ENCODE peak calls at places on chromosome 1, in five cellular contexts. Y is prostate gland, E is ascending aorta, H is neural progenitor cell, C is fibroblast of mammary gland. O is an unnamed sample.

GRCh38 chr1:153944822-153945117 is 1.7 kb downstream of the DENND4B start:
- DNase-seq in C (no peak), H (no peak), E (no peak), Y (no peak), O (no peak)

GRCh38 chr1:119544165-119544762 is 37.3 kb downstream of the HSD3B1 start:
- DNase-seq in H (peak; percentile 28), E (no peak), C (peak; percentile 6), Y (no peak), O (no peak)

GRCh38 chr1:199243423-199244061 is 604.7 kb downstream of the PTPRC start:
- DNase-seq in E (no peak), Y (no peak), C (peak; percentile 44), H (peak; percentile 63), O (peak; percentile 45)

GRCh38 chr1:192608671-192609070 is 27.3 kb upstream of the RGS13 start:
- DNase-seq in E (no peak), Y (no peak), C (no peak), H (no peak), O (no peak)

GRCh38 chr1:230758705-230759354 is 11.6 kb downstream of the CAPN9 start:
- DNase-seq in C (peak; percentile 59), Y (no peak), E (no peak), H (no peak), O (peak; percentile 79)

GRCh38 chr1:30901798-30902652 is 6.5 kb downstream of the SDC3 start:
- DNase-seq in Y (no peak), C (no peak), H (no peak), E (no peak), O (no peak)

GRCh38 chr1:189880135-189880534 is 597.5 kb downstream of the BRINP3 start:
- DNase-seq in Y (no peak), E (no peak), C (no peak), H (no peak), O (no peak)

GRCh38 chr1:232301246-232301645 is 328.7 kb downstream of the SIPA1L2 start:
- DNase-seq in E (no peak), Y (no peak), H (no peak), C (no peak), O (no peak)

GRCh38 chr1:15704526-15705183 is 20.5 kb downstream of the PLEKHM2 start:
- DNase-seq in E (no peak), H (no peak), C (peak; percentile 59), Y (no peak), O (no peak)

GRCh38 chr1:106755682-106756406 is 300.6 kb upstream of the PRMT6 start:
- DNase-seq in Y (no peak), H (no peak), E (no peak), C (peak; percentile 59), O (peak; percentile 38)

GRCh38 chr1:10280442-10281350 is 70.3 kb downstream of the KIF1B start:
- DNase-seq in E (no peak), H (no peak), C (peak; percentile 80), Y (no peak), O (peak; percentile 70)

GRCh38 chr1:245932302-245932972 is 574.6 kb downstream of the SMYD3 start:
- DNase-seq in H (no peak), C (no peak), Y (no peak), E (no peak), O (no peak)

GRCh38 chr1:43619314-43619790 is 30.6 kb upstream of the KDM4A start:
- DNase-seq in C (no peak), E (no peak), Y (no peak), H (no peak), O (no peak)

GRCh38 chr1:203172184-203173115 is 3.2 kb downstream of the MYBPH start:
- DNase-seq in H (peak; percentile 76), E (no peak), C (peak; percentile 50), Y (peak; percentile 25), O (no peak)

GRCh38 chr1:206419783-206420182 is 50.5 kb upstream of the IKBKE start:
- DNase-seq in H (no peak), C (no peak), Y (no peak), E (no peak), O (peak; percentile 28)

GRCh38 chr1:152386940-152387339 is 27.1 kb downstream of the CRNN start:
- DNase-seq in E (no peak), Y (no peak), C (peak; percentile 15), H (no peak), O (no peak)

GRCh38 chr1:151993734-151994496 is at the start of gene S100A10:
- DNase-seq in H (peak; percentile 75), E (no peak), C (peak; percentile 72), Y (peak; percentile 70), O (peak; percentile 82)

GRCh38 chr1:154663656-154664055 is 55.7 kb upstream of the ADAR start:
- DNase-seq in H (no peak), C (no peak), Y (no peak), E (no peak), O (peak; percentile 16)

DNA sequence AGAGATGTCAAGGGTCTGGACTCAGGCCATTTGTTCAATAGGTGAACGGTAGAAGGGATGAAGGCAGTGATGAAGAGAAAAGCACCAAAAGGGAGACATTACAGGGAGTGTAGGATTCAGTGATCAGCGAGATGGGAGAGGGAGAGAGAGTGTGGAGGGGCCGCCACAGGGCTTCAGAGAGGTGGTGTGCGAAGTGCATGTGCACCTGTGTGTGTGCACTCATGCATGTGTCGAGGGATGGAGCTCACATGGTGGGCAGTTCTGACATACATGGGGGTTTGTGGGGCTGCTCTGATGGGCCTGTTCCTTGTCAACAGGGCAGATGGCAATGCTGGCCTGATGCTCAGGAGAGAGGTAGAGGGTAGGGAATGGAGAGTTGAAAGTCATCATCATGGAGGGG is 11.4 kb upstream of the KCNA2 start:
- DNase-seq in Y (no peak), E (no peak), C (no peak), H (no peak), O (no peak)
- H3K4me3 ChIP-seq in Y (no peak overlapping the region), E (no peak overlapping the region), C (no peak overlapping the region), H (no peak overlapping the region), O (no peak overlapping the region)

GRCh38 chr1:80769351-80769750 is 1031.4 kb upstream of the ADGRL2 start:
- DNase-seq in Y (no peak), E (no peak), C (no peak), H (no peak), O (no peak)
- TF ChIP-seq CTCF in Y (no peak), E (no peak), C (no peak), H (no peak), O (no peak)

GRCh38 chr1:169027607-169028320 is 78.7 kb upstream of the ATP1B1 start:
- DNase-seq in Y (no peak), C (no peak), E (no peak), H (no peak), O (no peak)

GRCh38 chr1:169031566-169032224 is 74.8 kb upstream of the ATP1B1 start:
- DNase-seq in Y (peak; percentile 72), E (no peak), H (no peak), C (peak; percentile 3), O (no peak)
- H3K4me3 ChIP-seq in Y (no peak overlapping the region), E (no peak overlapping the region), H (no peak overlapping the region), C (no peak overlapping the region), O (no peak overlapping the region)

DNA sequence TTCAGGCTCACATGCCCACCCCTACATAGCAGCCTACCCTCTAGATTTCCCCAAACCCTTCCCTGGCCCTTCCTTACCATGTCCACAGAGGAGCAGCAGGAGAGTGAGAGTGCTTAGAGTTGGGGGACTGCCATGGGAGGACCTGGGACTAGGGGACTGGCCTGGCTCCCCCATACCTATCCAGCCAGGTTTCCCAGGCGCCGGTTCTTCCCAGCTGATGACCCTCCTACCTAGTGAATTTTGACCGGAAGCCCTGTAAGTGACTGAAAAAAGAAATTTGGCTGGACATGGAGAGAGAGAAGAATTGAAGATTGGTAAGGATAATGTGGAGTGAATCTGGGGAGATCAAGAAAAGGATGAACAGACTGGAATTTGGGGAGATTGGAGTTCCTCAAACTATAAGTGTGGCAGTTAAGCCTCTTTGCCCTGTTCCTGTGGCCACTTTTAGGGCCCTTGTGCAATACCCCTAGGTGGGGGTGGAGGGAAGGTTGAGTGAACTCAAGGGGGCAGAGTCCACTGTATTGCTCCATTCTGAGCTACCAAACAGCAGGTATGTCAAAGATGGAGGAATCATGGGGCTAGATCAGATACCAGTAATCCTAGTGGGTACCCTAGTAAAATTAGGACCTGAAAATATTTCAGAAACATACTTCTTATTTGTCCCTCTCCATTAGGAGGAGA is 1.3 kb downstream of the HJV start:
- DNase-seq in Y (no peak), C (no peak), E (no peak), H (no peak), O (no peak)
- TF ChIP-seq CTCF in Y (no peak), C (no peak), E (no peak), H (no peak), O (no peak)

DNA sequence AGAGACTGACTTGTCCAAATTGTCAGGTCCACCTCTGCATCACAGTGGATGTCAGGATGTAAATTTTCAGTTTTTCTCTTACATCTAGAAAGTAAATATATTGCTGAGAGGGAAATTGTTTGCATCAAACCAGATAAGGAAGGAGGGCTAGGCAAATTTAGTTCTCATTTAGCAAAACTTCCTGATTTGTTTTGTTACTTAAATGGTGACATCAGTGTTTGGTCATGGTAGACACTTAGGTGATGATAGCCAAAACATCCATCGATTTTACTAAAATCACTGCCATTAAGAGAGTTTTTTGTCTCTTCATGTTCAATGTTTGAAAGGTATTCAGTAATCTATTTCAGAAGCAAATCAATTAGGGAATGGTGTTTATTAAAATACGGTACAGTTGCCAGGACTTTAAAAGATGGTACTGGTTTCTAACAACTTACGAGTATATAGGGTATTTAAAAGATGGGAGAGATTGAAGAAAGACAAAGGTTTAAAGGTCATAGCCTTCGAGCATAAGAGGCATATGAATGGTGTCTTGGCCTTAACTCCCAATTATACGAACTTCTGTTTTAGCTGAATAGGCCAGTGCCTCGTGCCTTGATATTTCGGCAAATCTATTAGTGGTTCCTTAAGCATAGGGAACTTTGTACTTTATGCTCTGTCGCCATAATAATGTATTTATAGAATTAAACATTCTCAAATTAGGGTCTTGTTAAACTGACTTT is 3.0 kb downstream of the IER5 start:
- DNase-seq in Y (no peak), C (no peak), H (no peak), E (no peak), O (peak; percentile 6)
- H3K4me3 ChIP-seq in Y (no peak overlapping the region), C (peak overlapping the region; percentile 97), H (peak overlapping the region; percentile 74), E (peak overlapping the region; percentile 97), O (peak overlapping the region; percentile 97)

GRCh38 chr1:98991127-98992003 is 13.3 kb downstream of the PLPPR5 start:
- DNase-seq in C (peak; percentile 92), Y (no peak), H (peak; percentile 46), E (no peak), O (peak; percentile 81)
- TF ChIP-seq CTCF in C (peak; percentile 39), Y (no peak), H (peak; percentile 66), E (no peak), O (no peak)